ENCODE peak calls at places on chromosomes 13 and 19, in nine cellular contexts. L, A, H, W, O, S, D, C and K are unnamed samples.

GRCh38 chr13:33318037-33318436 is 32.5 kb upstream of the STARD13 start:
- DNase-seq in L (no peak), A (no peak), H (no peak), W (no peak), O (peak), S (no peak), D (no peak), C (no peak), K (no peak)

GRCh38 chr13:97106323-97106722 is 112.0 kb upstream of the OXGR1 start:
- DNase-seq in L (no peak), A (no peak), H (no peak), W (no peak), O (no peak), S (no peak), D (no peak), C (no peak), K (no peak)

GRCh38 chr13:34523401-34523800 is 418.7 kb upstream of the NBEA start:
- DNase-seq in L (no peak), A (no peak), H (no peak), W (no peak), O (no peak), S (no peak), D (no peak), C (no peak), K (no peak)

GRCh38 chr13:60165391-60166099 is 1.8 kb upstream of the DIAPH3 start:
- DNase-seq in L (no peak), A (no peak), H (no peak), W (no peak), O (no peak), S (no peak), D (no peak), C (no peak), K (no peak)

GRCh38 chr19:12946092-12946845 is 607 bp downstream of the RAD23A start:
- DNase-seq in L (peak), A (no peak), H (peak), W (peak), O (peak), S (peak), D (no peak), C (no peak), K (no peak)

GRCh38 chr13:68176486-68176885 is 946.4 kb upstream of the PCDH9 start:
- DNase-seq in L (no peak), A (no peak), H (no peak), W (no peak), O (peak), S (no peak), D (no peak), C (peak), K (peak)

GRCh38 chr13:107361666-107362065 is 793.7 kb upstream of the ARGLU1 start:
- DNase-seq in L (no peak), A (no peak), H (no peak), W (no peak), O (no peak), S (no peak), D (no peak), C (no peak), K (no peak)

GRCh38 chr13:70604448-70604847 is 496.2 kb upstream of the KLHL1 start:
- DNase-seq in L (no peak), A (no peak), H (no peak), W (no peak), O (no peak), S (no peak), D (no peak), C (no peak), K (no peak)

GRCh38 chr19:8335343-8336071 is 7.6 kb downstream of the KANK3 start:
- DNase-seq in L (no peak), A (no peak), H (no peak), W (no peak), O (no peak), S (no peak), D (no peak), C (no peak), K (no peak)